ENCODE peak calls at places on chromosome 11, in four cellular contexts. G, C, K and J are unnamed samples.

GRCh38 chr11:46437106-46437689 is 45.6 kb upstream of the CHRM4 start:
- DNase-seq in K (no peak), C (no peak), G (peak), J (no peak)

GRCh38 chr11:116602637-116602942 is 170.2 kb downstream of the BUD13 start:
- DNase-seq in C (no peak), G (peak), K (peak), J (no peak)

GRCh38 chr11:57761301-57762234 is at the start of gene CTNND1:
- DNase-seq in G (peak), K (peak), C (peak), J (peak)

GRCh38 chr11:120512727-120513435 is 1.3 kb downstream of the GRIK4 start:
- DNase-seq in C (no peak), G (no peak), K (peak), J (no peak)

GRCh38 chr11:29318134-29318845 is 698.5 kb downstream of the KCNA4 start:
- DNase-seq in G (peak), C (no peak), K (no peak), J (peak)

GRCh38 chr11:44484211-44484610 is 81.3 kb upstream of the CD82 start:
- DNase-seq in K (no peak), G (peak), C (no peak), J (no peak)

GRCh38 chr11:114147389-114148382 is 88.2 kb downstream of the ZBTB16 start:
- DNase-seq in G (peak), K (no peak), C (no peak), J (no peak)

GRCh38 chr11:686451-687243 is 8.4 kb downstream of the DEAF1 start:
- DNase-seq in G (no peak), C (no peak), K (no peak), J (no peak)

GRCh38 chr11:35623708-35624168 is 5.5 kb downstream of the FJX1 start:
- DNase-seq in G (peak), K (no peak), C (peak), J (no peak)

GRCh38 chr11:111540114-111540920 is at the start of gene LAYN:
- DNase-seq in C (no peak), G (peak), K (peak), J (no peak)

GRCh38 chr11:95732930-95733602 is 56.5 kb downstream of the FAM76B start:
- DNase-seq in G (no peak), K (no peak), C (no peak), J (no peak)

GRCh38 chr11:16958833-16959232 is 55.4 kb downstream of the PLEKHA7 start:
- DNase-seq in K (no peak), G (no peak), C (no peak), J (no peak)

GRCh38 chr11:71286701-71287643 is 34.6 kb upstream of the SHANK2 start:
- DNase-seq in C (peak), G (peak), K (peak), J (peak)

GRCh38 chr11:75823415-75823814 is 8.4 kb downstream of the UVRAG start:
- DNase-seq in C (no peak), K (no peak), G (no peak), J (no peak)

GRCh38 chr11:88042238-88043032 is 132.8 kb downstream of the RAB38 start:
- DNase-seq in C (no peak), G (no peak), K (no peak), J (no peak)

GRCh38 chr11:93089474-93090102 is 108.2 kb downstream of the SLC36A4 start:
- DNase-seq in C (peak), G (peak), K (no peak), J (no peak)

GRCh38 chr11:111422494-111423249 is 43.6 kb upstream of the POU2AF1 start:
- DNase-seq in C (no peak), G (peak), K (peak), J (no peak)

GRCh38 chr11:45930031-45930794 is 7.8 kb downstream of the LARGE2 start:
- DNase-seq in G (no peak), C (no peak), K (no peak), J (no peak)

GRCh38 chr11:126645206-126645605 is 289.7 kb downstream of the ST3GAL4 start:
- DNase-seq in C (no peak), G (no peak), K (no peak), J (no peak)

GRCh38 chr11:1554981-1555712 is 16.9 kb downstream of the DUSP8 start:
- DNase-seq in C (no peak), G (no peak), K (no peak), J (no peak)

GRCh38 chr11:7512525-7513209 is 1.1 kb upstream of the PPFIBP2 start:
- DNase-seq in C (no peak), K (peak), G (peak), J (no peak)

GRCh38 chr11:2944953-2945756 is 15.9 kb upstream of the PHLDA2 start:
- DNase-seq in K (peak), G (peak), C (no peak), J (peak)

GRCh38 chr11:35418282-35418846 is 994 bp downstream of the SLC1A2 start:
- DNase-seq in G (no peak), K (no peak), C (no peak), J (no peak)

GRCh38 chr11:46410021-46410420 is 18.4 kb upstream of the CHRM4 start:
- DNase-seq in C (no peak), G (no peak), K (no peak), J (no peak)

GRCh38 chr11:21794306-21794705 is 398.6 kb upstream of the ANO5 start:
- DNase-seq in K (no peak), G (no peak), C (no peak), J (no peak)

GRCh38 chr11:73759520-73760065 is 1.3 kb downstream of the RAB6A start:
- DNase-seq in G (peak), K (no peak), C (no peak), J (no peak)

GRCh38 chr11:2794947-2795346 is 90.6 kb downstream of the CDKN1C start:
- DNase-seq in G (no peak), K (peak), C (no peak), J (no peak)

GRCh38 chr11:61753672-61754071 is 1.2 kb downstream of the MYRF start:
- DNase-seq in K (no peak), C (no peak), G (no peak), J (no peak)
- H3K4me3 ChIP-seq in K (no peak), C (no peak), G (no peak), J (no peak)

GRCh38 chr11:119030329-119031047 is at the start of gene SLC37A4:
- DNase-seq in K (peak), C (peak), G (peak), J (peak)
- TF ChIP-seq CTCF in K (peak), C (no peak), G (peak), J (peak)

DNA sequence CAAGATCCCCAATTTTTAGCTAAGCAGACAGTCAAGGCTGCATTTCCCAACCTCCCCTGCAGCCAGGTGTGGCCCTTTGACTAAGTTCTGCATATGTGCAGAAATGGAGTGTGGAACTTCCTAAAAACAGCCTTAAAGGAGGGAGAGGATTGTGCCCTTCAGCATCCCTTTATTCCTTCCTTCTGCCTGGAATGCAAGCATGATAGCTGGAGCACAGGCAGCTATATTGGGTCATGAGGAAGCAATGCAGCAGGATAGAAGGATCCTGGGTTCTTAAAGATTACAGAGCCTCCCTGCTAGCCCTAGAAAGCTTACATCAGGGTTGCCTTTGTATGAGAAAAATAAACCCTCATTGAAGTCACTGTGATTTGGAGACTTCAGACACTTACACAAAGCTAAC is 29.9 kb downstream of the FADD start:
- DNase-seq in K (no peak), G (no peak), C (no peak), J (no peak)
- H3K4me3 ChIP-seq in K (no peak), G (no peak), C (no peak), J (no peak)

DNA sequence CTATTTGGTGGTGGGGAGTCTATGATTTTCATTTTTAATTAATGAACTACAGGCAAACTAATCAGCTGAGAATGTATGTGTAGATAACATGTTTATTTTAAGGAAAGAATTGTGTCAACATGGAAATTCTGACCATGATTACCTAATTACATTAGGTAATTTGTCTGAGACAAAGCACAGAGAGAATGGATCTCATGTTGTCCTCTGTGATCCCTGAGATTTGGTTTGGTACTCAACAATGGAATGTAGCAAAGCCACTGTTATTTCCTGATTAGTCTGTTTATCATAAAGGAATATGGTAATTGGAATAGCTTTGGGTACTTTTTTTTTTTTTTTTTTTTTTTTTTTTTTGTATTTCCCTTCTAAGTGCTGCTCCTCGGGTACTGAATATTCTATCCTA is 718.8 kb upstream of the ARHGAP42 start:
- DNase-seq in C (no peak), G (no peak), K (no peak), J (no peak)
- TF ChIP-seq CTCF in C (no peak), G (no peak), K (no peak), J (no peak)

GRCh38 chr11:65868076-65868667 is 4.4 kb downstream of the EFEMP2 start:
- DNase-seq in C (no peak), G (no peak), K (no peak), J (no peak)
- H3K4me3 ChIP-seq in C (no peak), G (no peak), K (no peak), J (no peak)

GRCh38 chr11:69330330-69330729 is 36.4 kb downstream of the MYEOV start:
- DNase-seq in C (no peak), G (no peak), K (no peak), J (no peak)
- TF ChIP-seq CTCF in C (no peak), G (no peak), K (no peak), J (no peak)

GRCh38 chr11:64291746-64292457 is 800 bp downstream of the KCNK4 start:
- DNase-seq in C (no peak), G (no peak), K (no peak), J (no peak)
- H3K4me3 ChIP-seq in C (peak), G (peak), K (peak), J (peak)

DNA sequence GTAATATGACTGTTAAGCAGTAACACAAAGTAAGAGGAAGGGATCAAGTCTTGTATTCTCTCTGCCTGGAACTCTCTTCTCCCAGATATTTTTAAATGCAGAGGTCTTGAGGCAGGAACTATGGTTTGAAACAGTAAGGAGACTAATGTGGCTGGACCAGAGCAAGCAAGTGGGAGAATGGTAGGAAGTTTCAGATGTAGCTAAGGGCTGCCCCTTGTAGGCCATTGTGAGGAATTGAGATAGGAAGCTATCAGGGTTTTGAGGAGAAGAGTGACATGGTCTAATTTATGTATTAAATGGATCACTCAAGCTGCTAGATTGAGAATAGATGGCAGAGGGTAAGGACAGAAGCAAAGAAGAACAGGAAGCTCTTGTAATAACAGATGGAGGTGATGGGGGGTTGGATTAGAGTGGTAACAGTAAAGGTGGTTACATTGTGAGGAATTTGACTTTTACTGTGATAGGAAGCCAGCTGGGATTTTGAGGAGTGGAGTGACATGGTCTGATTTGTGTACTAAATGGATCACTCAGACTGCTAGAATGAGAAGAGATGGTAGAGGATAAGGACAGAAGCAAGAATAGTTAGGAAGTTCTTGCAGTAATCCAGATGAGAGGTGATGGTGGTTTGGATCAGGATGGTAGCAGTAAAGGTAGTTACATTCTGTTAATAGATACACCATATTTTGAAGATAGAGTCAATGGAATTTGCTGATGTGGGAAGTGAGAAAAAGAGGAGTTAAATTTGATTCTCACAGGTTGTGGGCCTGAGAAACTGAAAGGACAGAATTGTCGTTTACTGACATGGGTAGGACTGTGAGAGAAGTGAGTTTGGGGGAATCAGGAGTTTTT is 63.0 kb downstream of the HIPK3 start:
- DNase-seq in K (no peak), C (no peak), G (no peak), J (no peak)
- TF ChIP-seq CTCF in K (no peak), C (no peak), G (no peak), J (no peak)